ENCODE peak calls at places on chromosomes 11 and 22, in five cellular contexts. I, C, Z, M and J are unnamed samples.

GRCh38 chr22:23278883-23279675 is 98.8 kb downstream of the BCR start:
- DNase-seq in I (no peak), M (no peak), C (no peak), Z (no peak), J (no peak)

GRCh38 chr11:115349427-115349826 is 154.8 kb downstream of the CADM1 start:
- DNase-seq in C (no peak), M (no peak), I (no peak), Z (no peak), J (no peak)

GRCh38 chr11:44351898-44352498 is 42.1 kb upstream of the ALX4 start:
- DNase-seq in M (no peak), Z (no peak), I (no peak), C (no peak), J (no peak)

GRCh38 chr11:12397953-12398352 is 20.6 kb downstream of the PARVA start:
- DNase-seq in Z (no peak), M (peak; percentile 41), I (no peak), C (no peak), J (no peak)

GRCh38 chr11:75450826-75451783 is 18.1 kb upstream of the KLHL35 start:
- DNase-seq in I (peak; percentile 90), C (peak; percentile 64), Z (peak; percentile 92), M (no peak), J (no peak)

GRCh38 chr11:20676658-20677057 is 7.3 kb downstream of the NELL1 start:
- DNase-seq in Z (no peak), I (no peak), C (no peak), M (no peak), J (no peak)

GRCh38 chr11:119700030-119700429 is 29.0 kb downstream of the NECTIN1 start:
- DNase-seq in M (no peak), C (no peak), Z (no peak), I (no peak), J (no peak)

GRCh38 chr11:116697011-116697410 is 75.8 kb downstream of the BUD13 start:
- DNase-seq in C (no peak), I (no peak), M (no peak), Z (peak; percentile 66), J (no peak)

GRCh38 chr11:83554896-83555295 is 268.7 kb upstream of the CCDC90B start:
- DNase-seq in C (no peak), M (no peak), I (no peak), Z (no peak), J (no peak)

GRCh38 chr11:130718118-130718517 is 198.2 kb downstream of the SNX19 start:
- DNase-seq in C (no peak), Z (peak; percentile 24), I (no peak), M (no peak), J (no peak)

GRCh38 chr11:99631618-99632017 is 610.9 kb downstream of the CNTN5 start:
- DNase-seq in C (no peak), Z (no peak), I (no peak), M (no peak), J (no peak)

GRCh38 chr11:13289081-13289480 is 11.5 kb downstream of the BMAL1 start:
- DNase-seq in M (no peak), Z (peak; percentile 80), C (no peak), I (peak; percentile 43), J (no peak)

GRCh38 chr22:42022162-42022847 is 23.7 kb downstream of the WBP2NL start:
- DNase-seq in I (no peak), M (no peak), Z (no peak), C (no peak), J (no peak)

GRCh38 chr11:48081151-48082010 is 101.0 kb downstream of the PTPRJ start:
- DNase-seq in I (no peak), Z (no peak), M (peak; percentile 55), C (no peak), J (peak; percentile 95)

GRCh38 chr11:12179019-12179418 is 68.6 kb downstream of the MICAL2 start:
- DNase-seq in I (no peak), C (no peak), M (no peak), Z (peak; percentile 76), J (no peak)

GRCh38 chr22:44186121-44186510 is 5.4 kb downstream of the PARVG start:
- DNase-seq in M (no peak), I (no peak), C (no peak), Z (no peak), J (no peak)

GRCh38 chr11:35076201-35077100 is 62.5 kb upstream of the CD44 start:
- DNase-seq in M (no peak), C (no peak), I (no peak), Z (no peak), J (no peak)

GRCh38 chr11:85394288-85394687 is 232.9 kb downstream of the DLG2 start:
- DNase-seq in I (no peak), C (no peak), Z (no peak), M (no peak), J (no peak)

GRCh38 chr22:37155971-37156370 is 6.3 kb upstream of the IL2RB start:
- DNase-seq in I (no peak), Z (no peak), C (no peak), M (no peak), J (no peak)

GRCh38 chr11:84720706-84721402 is 906.3 kb downstream of the DLG2 start:
- DNase-seq in Z (peak; percentile 85), I (peak; percentile 38), M (peak; percentile 43), C (no peak), J (no peak)

GRCh38 chr11:77762426-77762825 is 58.1 kb downstream of the RSF1 start:
- DNase-seq in I (no peak), Z (no peak), M (no peak), C (no peak), J (no peak)

GRCh38 chr11:112499908-112500204 is 239.2 kb upstream of the PLET1 start:
- DNase-seq in M (no peak), I (no peak), C (no peak), Z (no peak), J (no peak)

GRCh38 chr11:7021318-7021717 is 1.0 kb downstream of the NLRP14 start:
- DNase-seq in C (no peak), Z (no peak), M (no peak), I (no peak), J (no peak)

GRCh38 chr22:48517039-48518030 is 1310.3 kb downstream of the BRD1 start:
- DNase-seq in I (no peak), M (no peak), C (no peak), Z (peak; percentile 69), J (no peak)
- TF ChIP-seq CTCF in I (no peak), M (no peak), C (no peak), Z (peak; percentile 58), J (no peak)

DNA sequence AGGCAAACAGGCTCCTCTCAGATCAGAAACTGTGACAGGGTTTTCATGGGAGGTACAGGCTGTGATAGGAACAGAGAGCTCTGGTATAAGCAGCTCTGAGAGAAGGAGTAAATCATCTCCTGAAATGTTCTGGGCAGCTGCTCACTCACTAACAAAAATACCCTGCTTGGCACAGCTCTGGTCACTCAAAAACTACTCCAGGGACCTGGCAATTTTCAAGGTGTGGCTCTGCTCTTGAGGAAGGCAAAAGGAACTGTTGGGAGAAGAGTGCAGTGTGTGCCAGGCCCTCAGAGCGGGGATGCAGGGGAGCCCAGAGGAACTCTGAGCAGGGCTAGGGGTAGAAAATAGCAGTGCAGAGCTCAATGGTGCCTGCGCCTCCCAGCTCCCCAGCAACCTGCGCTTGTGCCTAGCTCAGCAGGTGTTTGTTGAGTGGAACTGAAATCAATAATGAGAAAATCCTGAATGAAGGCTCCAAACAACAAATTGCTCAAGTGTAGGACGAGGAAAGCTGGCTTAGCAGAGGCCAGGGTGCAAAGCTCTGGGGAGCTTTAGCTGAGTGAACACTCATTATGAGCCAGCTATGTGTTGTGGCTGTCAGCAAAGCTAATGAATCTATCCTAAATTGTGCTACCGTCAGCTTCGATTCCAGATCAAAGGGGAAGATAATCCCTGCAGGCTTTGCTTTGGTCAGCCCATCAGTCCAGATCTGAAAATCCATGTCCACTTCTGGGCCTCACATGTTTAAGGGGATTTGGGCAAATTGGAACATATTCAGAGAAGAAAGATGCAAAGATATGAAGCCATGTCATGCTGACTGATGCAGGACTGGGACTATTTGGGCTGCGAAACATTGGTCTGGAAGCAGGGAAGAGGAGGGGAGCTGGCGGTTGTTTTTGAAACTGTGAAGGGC is 180.7 kb upstream of the ZBED5 start:
- DNase-seq in C (no peak), I (no peak), M (no peak), Z (no peak), J (no peak)
- TF ChIP-seq CTCF in C (no peak), I (no peak), M (no peak), Z (no peak), J (no peak)

GRCh38 chr11:65422633-65423515 is at the start of gene NEAT1:
- DNase-seq in I (peak; percentile 85), C (no peak), Z (peak; percentile 94), M (peak; percentile 99), J (peak; percentile 98)

GRCh38 chr11:65422104-65422632 is 430 bp upstream of the NEAT1 start:
- DNase-seq in I (peak; percentile 96), M (peak; percentile 99), C (peak; percentile 61), Z (peak; percentile 98), J (peak; percentile 79)

GRCh38 chr11:65420506-65421203 is 1.9 kb upstream of the NEAT1 start:
- DNase-seq in Z (no peak), M (peak; percentile 41), I (no peak), C (no peak), J (no peak)

GRCh38 chr11:65419773-65420481 is 2.7 kb upstream of the NEAT1 start:
- DNase-seq in I (peak; percentile 66), Z (peak; percentile 87), C (no peak), M (peak; percentile 98), J (peak; percentile 88)

GRCh38 chr11:65421204-65422103 is 1.1 kb upstream of the NEAT1 start:
- DNase-seq in C (no peak), Z (peak; percentile 83), I (no peak), M (peak; percentile 99), J (peak; percentile 93)
- TF ChIP-seq CTCF in C (no peak), Z (no peak), I (no peak), M (no peak), J (no peak)

GRCh38 chr11:107608809-107609208 is 17.9 kb downstream of the ELMOD1 start:
- DNase-seq in C (no peak), I (no peak), M (no peak), Z (no peak), J (no peak)

GRCh38 chr11:107609384-107610218 is 18.7 kb downstream of the ELMOD1 start:
- DNase-seq in Z (no peak), I (no peak), M (no peak), C (no peak), J (no peak)

GRCh38 chr11:107606122-107606521 is 15.2 kb downstream of the ELMOD1 start:
- DNase-seq in Z (peak; percentile 70), M (no peak), C (no peak), I (peak; percentile 30), J (no peak)
- TF ChIP-seq CTCF in Z (peak; percentile 57), M (no peak), C (peak; percentile 5), I (no peak), J (no peak)

GRCh38 chr11:5317301-5317700 is 6.8 kb downstream of the OR51B2 start:
- DNase-seq in M (no peak), I (no peak), Z (no peak), C (no peak), J (no peak)
- TF ChIP-seq CTCF in M (no peak), I (no peak), Z (peak; percentile 12), C (no peak), J (no peak)

GRCh38 chr22:33467718-33468117 is 409.5 kb upstream of the SYN3 start:
- DNase-seq in I (no peak), C (no peak), Z (no peak), M (no peak), J (no peak)
- TF ChIP-seq CTCF in I (no peak), C (no peak), Z (peak; percentile 60), M (no peak), J (no peak)